ENCODE peak calls at places on chromosomes 6 and 20, in four cellular contexts. One of them, this sample, is unnamed.

GRCh38 chr6:27791182-27791939 is 120.8 kb downstream of the OR2B2 start:
- DNase-seq in stomach: peak; percentile 43
- DNase-seq in breast epithelium: no peak
- DNase-seq in suprapubic skin: no peak
- DNase-seq in this sample: no peak

GRCh38 chr6:146210406-146211068 is 181.7 kb downstream of the GRM1 start:
- DNase-seq in breast epithelium: no peak
- DNase-seq in stomach: no peak
- DNase-seq in suprapubic skin: no peak
- DNase-seq in this sample: no peak

GRCh38 chr6:121581327-121581726 is 145.9 kb downstream of the GJA1 start:
- DNase-seq in stomach: no peak
- DNase-seq in breast epithelium: no peak
- DNase-seq in suprapubic skin: no peak
- DNase-seq in this sample: no peak

GRCh38 chr6:42013134-42013516 is 37.2 kb upstream of the TAF8 start:
- DNase-seq in suprapubic skin: no peak
- DNase-seq in breast epithelium: no peak
- DNase-seq in stomach: no peak
- DNase-seq in this sample: no peak

GRCh38 chr6:68891419-68891818 is 256.3 kb downstream of the ADGRB3 start:
- DNase-seq in breast epithelium: no peak
- DNase-seq in stomach: no peak
- DNase-seq in suprapubic skin: no peak
- DNase-seq in this sample: no peak

GRCh38 chr20:11814276-11814675 is 103.4 kb upstream of the BTBD3 start:
- DNase-seq in stomach: no peak
- DNase-seq in breast epithelium: no peak
- DNase-seq in suprapubic skin: no peak
- DNase-seq in this sample: no peak

GRCh38 chr6:28724395-28724794 is 198.7 kb downstream of the GPX5 start:
- DNase-seq in suprapubic skin: no peak
- DNase-seq in stomach: no peak
- DNase-seq in breast epithelium: no peak
- DNase-seq in this sample: peak; percentile 17

GRCh38 chr20:43915209-43916072 is 789 bp downstream of the TOX2 start:
- DNase-seq in suprapubic skin: no peak
- DNase-seq in stomach: no peak
- DNase-seq in breast epithelium: no peak
- DNase-seq in this sample: no peak

GRCh38 chr20:34753706-34754461 is 49.7 kb downstream of the TP53INP2 start:
- DNase-seq in stomach: no peak
- DNase-seq in suprapubic skin: no peak
- DNase-seq in breast epithelium: no peak
- DNase-seq in this sample: no peak

GRCh38 chr6:161498359-161498758 is 224.5 kb upstream of the AGPAT4 start:
- DNase-seq in suprapubic skin: no peak
- DNase-seq in breast epithelium: no peak
- DNase-seq in stomach: no peak
- DNase-seq in this sample: no peak
- TF ChIP-seq CTCF in suprapubic skin: no peak
- TF ChIP-seq CTCF in breast epithelium: no peak
- TF ChIP-seq CTCF in stomach: no peak
- TF ChIP-seq CTCF in this sample: peak; percentile 15

GRCh38 chr6:37565267-37566208 is 65.8 kb upstream of the CCDC167 start:
- DNase-seq in breast epithelium: no peak
- DNase-seq in suprapubic skin: no peak
- DNase-seq in stomach: no peak
- DNase-seq in this sample: no peak
- H3K4me3 ChIP-seq in breast epithelium: peak overlapping the region; percentile 36
- H3K4me3 ChIP-seq in suprapubic skin: peak overlapping the region; percentile 26
- H3K4me3 ChIP-seq in stomach: peak overlapping the region; percentile 34
- H3K4me3 ChIP-seq in this sample: peak overlapping the region; percentile 44

DNA sequence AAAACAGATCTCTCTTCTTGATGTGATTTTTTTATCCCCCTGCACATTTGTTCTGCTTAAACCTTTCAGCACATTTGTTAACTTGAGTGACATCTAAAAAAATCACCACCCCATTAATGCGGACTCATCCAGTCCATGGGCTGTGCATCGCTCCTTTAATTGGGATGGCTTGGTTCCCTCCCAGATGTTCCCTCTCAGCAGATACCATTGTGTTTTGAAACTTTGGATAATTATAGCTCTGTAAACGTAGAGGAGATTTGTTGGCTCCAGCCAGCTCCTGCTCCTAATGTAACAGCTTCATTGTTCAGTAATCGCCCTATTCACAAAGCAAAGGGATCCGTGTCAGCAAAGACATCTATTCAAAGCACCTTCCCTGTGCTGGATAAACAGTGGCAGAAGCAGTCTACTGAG is 323.8 kb downstream of the CD83 start:
- DNase-seq in breast epithelium: no peak
- DNase-seq in suprapubic skin: no peak
- DNase-seq in stomach: no peak
- DNase-seq in this sample: no peak
- TF ChIP-seq POLR2AphosphoS5 in breast epithelium: no peak
- TF ChIP-seq POLR2AphosphoS5 in suprapubic skin: no peak
- TF ChIP-seq POLR2AphosphoS5 in stomach: peak; percentile 25
- TF ChIP-seq POLR2AphosphoS5 in this sample: peak; percentile 54

GRCh38 chr20:49185071-49185757 is 2.9 kb downstream of the STAU1 start:
- DNase-seq in stomach: no peak
- DNase-seq in suprapubic skin: no peak
- DNase-seq in breast epithelium: no peak
- DNase-seq in this sample: no peak

GRCh38 chr20:49186535-49187329 is 1.4 kb downstream of the STAU1 start:
- DNase-seq in breast epithelium: peak; percentile 41
- DNase-seq in suprapubic skin: peak; percentile 80
- DNase-seq in stomach: peak; percentile 65
- DNase-seq in this sample: peak; percentile 94

GRCh38 chr20:49187330-49188100 is 619 bp downstream of the STAU1 start:
- DNase-seq in suprapubic skin: peak; percentile 68
- DNase-seq in breast epithelium: no peak
- DNase-seq in stomach: peak; percentile 28
- DNase-seq in this sample: no peak

GRCh38 chr20:49183444-49183843 is 4.7 kb downstream of the STAU1 start:
- DNase-seq in stomach: no peak
- DNase-seq in suprapubic skin: no peak
- DNase-seq in breast epithelium: no peak
- DNase-seq in this sample: no peak

GRCh38 chr20:49184691-49185070 is 3.5 kb downstream of the STAU1 start:
- DNase-seq in suprapubic skin: no peak
- DNase-seq in stomach: no peak
- DNase-seq in breast epithelium: no peak
- DNase-seq in this sample: no peak
- TF ChIP-seq CTCF in suprapubic skin: no peak
- TF ChIP-seq CTCF in stomach: no peak
- TF ChIP-seq CTCF in breast epithelium: no peak
- TF ChIP-seq CTCF in this sample: no peak

DNA sequence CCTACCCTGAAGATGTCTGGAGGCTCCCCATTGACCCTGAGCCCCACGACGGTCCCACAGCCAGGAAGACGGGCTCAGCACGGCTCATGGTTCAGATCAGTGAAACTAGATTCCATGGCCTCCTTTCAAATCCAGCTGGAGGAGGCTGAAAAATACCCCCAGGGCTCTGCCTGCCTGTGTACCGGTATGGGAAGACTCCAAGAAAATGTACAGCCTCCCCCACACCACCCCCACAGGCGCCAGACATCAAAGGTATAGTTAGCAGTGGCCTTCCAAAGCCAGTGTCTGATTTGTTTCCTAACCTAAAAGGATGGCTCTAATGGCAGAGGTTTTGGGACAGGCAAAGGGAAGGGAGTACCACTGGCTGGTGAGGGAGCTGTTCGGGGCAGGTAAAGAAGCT is 86.2 kb upstream of the SNAP25 start:
- DNase-seq in suprapubic skin: no peak
- DNase-seq in breast epithelium: no peak
- DNase-seq in stomach: no peak
- DNase-seq in this sample: no peak
- H3K4me3 ChIP-seq in suprapubic skin: no peak overlapping the region
- H3K4me3 ChIP-seq in breast epithelium: no peak overlapping the region
- H3K4me3 ChIP-seq in stomach: no peak overlapping the region
- H3K4me3 ChIP-seq in this sample: no peak overlapping the region